ENCODE peak calls at places on chromosomes 1 and 21, in four cellular contexts. One of them, this sample, is unnamed.

GRCh38 chr1:111742938-111743549 is 3.8 kb upstream of the INKA2 start:
- DNase-seq in AG09319: no peak
- DNase-seq in ureter: no peak
- DNase-seq in SHP77: no peak
- DNase-seq in this sample: no peak

GRCh38 chr1:152886090-152886489 is 8.0 kb downstream of the SMCP start:
- DNase-seq in AG09319: peak
- DNase-seq in ureter: no peak
- DNase-seq in SHP77: no peak
- DNase-seq in this sample: no peak

GRCh38 chr1:30412241-30413110 is 310.9 kb downstream of the MATN1 start:
- DNase-seq in AG09319: no peak
- DNase-seq in ureter: peak
- DNase-seq in SHP77: no peak
- DNase-seq in this sample: peak

GRCh38 chr1:246012271-246012854 is 494.7 kb downstream of the SMYD3 start:
- DNase-seq in AG09319: no peak
- DNase-seq in ureter: no peak
- DNase-seq in SHP77: peak
- DNase-seq in this sample: no peak

GRCh38 chr1:167136191-167136614 is 42.3 kb downstream of the STYXL2 start:
- DNase-seq in AG09319: no peak
- DNase-seq in ureter: no peak
- DNase-seq in SHP77: no peak
- DNase-seq in this sample: peak

GRCh38 chr1:62356257-62356835 is 37.1 kb upstream of the KANK4 start:
- DNase-seq in AG09319: peak
- DNase-seq in ureter: no peak
- DNase-seq in SHP77: peak
- DNase-seq in this sample: peak

GRCh38 chr1:58909162-58909560 is 125.3 kb upstream of the JUN start:
- DNase-seq in AG09319: no peak
- DNase-seq in ureter: no peak
- DNase-seq in SHP77: no peak
- DNase-seq in this sample: no peak

GRCh38 chr1:19654386-19654785 is 10.3 kb downstream of the NBL1 start:
- DNase-seq in AG09319: no peak
- DNase-seq in ureter: no peak
- DNase-seq in SHP77: no peak
- DNase-seq in this sample: no peak

GRCh38 chr1:41485605-41486004 is 1.1 kb upstream of the EDN2 start:
- DNase-seq in AG09319: no peak
- DNase-seq in ureter: no peak
- DNase-seq in SHP77: no peak
- DNase-seq in this sample: peak

GRCh38 chr1:37602750-37603694 is 7.3 kb upstream of the GNL2 start:
- DNase-seq in AG09319: no peak
- DNase-seq in ureter: no peak
- DNase-seq in SHP77: peak
- DNase-seq in this sample: peak

GRCh38 chr1:17923684-17924083 is 168.6 kb downstream of the ACTL8 start:
- DNase-seq in AG09319: no peak
- DNase-seq in ureter: no peak
- DNase-seq in SHP77: no peak
- DNase-seq in this sample: no peak

GRCh38 chr1:67376381-67376780 is 53.8 kb downstream of the SERBP1 start:
- DNase-seq in AG09319: no peak
- DNase-seq in ureter: no peak
- DNase-seq in SHP77: no peak
- DNase-seq in this sample: peak

GRCh38 chr21:46477765-46478164 is 19.1 kb downstream of the DIP2A start:
- DNase-seq in AG09319: no peak
- DNase-seq in ureter: no peak
- DNase-seq in SHP77: no peak
- DNase-seq in this sample: no peak

GRCh38 chr1:103569493-103569892 is 1.9 kb upstream of the AMY2B start:
- DNase-seq in AG09319: no peak
- DNase-seq in ureter: no peak
- DNase-seq in SHP77: no peak
- DNase-seq in this sample: no peak

GRCh38 chr1:214446772-214447556 is 104.4 kb downstream of the PTPN14 start:
- DNase-seq in AG09319: peak
- DNase-seq in ureter: no peak
- DNase-seq in SHP77: no peak
- DNase-seq in this sample: peak

GRCh38 chr1:205802060-205802459 is 10.9 kb downstream of the SLC41A1 start:
- DNase-seq in AG09319: no peak
- DNase-seq in ureter: no peak
- DNase-seq in SHP77: no peak
- DNase-seq in this sample: no peak

GRCh38 chr1:67716800-67717199 is 31.8 kb downstream of the GADD45A start:
- DNase-seq in AG09319: no peak
- DNase-seq in ureter: peak
- DNase-seq in SHP77: peak
- DNase-seq in this sample: no peak

GRCh38 chr1:218392717-218393116 is 47.6 kb downstream of the TGFB2 start:
- DNase-seq in AG09319: no peak
- DNase-seq in ureter: no peak
- DNase-seq in SHP77: no peak
- DNase-seq in this sample: no peak

GRCh38 chr1:111241797-111242196 is 14.3 kb downstream of the CHI3L2 start:
- DNase-seq in AG09319: no peak
- DNase-seq in ureter: no peak
- DNase-seq in SHP77: no peak
- DNase-seq in this sample: no peak

GRCh38 chr1:200464784-200465400 is 55.1 kb upstream of the ZNF281 start:
- DNase-seq in AG09319: no peak
- DNase-seq in ureter: no peak
- DNase-seq in SHP77: no peak
- DNase-seq in this sample: no peak

GRCh38 chr1:187408217-187409004 is 579.7 kb downstream of the PLA2G4A start:
- DNase-seq in AG09319: no peak
- DNase-seq in ureter: no peak
- DNase-seq in SHP77: no peak
- DNase-seq in this sample: no peak

GRCh38 chr1:37474697-37475379 is 458 bp downstream of the ZC3H12A start:
- DNase-seq in AG09319: no peak
- DNase-seq in ureter: peak
- DNase-seq in SHP77: no peak
- DNase-seq in this sample: peak

GRCh38 chr1:171935664-171936063 is 94.4 kb downstream of the DNM3 start:
- DNase-seq in AG09319: no peak
- DNase-seq in ureter: no peak
- DNase-seq in SHP77: no peak
- DNase-seq in this sample: peak

GRCh38 chr1:53562256-53562982 is 103.2 kb downstream of the DMRTB1 start:
- DNase-seq in AG09319: no peak
- DNase-seq in ureter: no peak
- DNase-seq in SHP77: no peak
- DNase-seq in this sample: no peak

GRCh38 chr1:83530506-83530905 is 468.4 kb downstream of the TTLL7 start:
- DNase-seq in AG09319: no peak
- DNase-seq in ureter: no peak
- DNase-seq in SHP77: no peak
- DNase-seq in this sample: no peak

GRCh38 chr1:30101477-30102227 is 621.7 kb downstream of the MATN1 start:
- DNase-seq in AG09319: no peak
- DNase-seq in ureter: no peak
- DNase-seq in SHP77: no peak
- DNase-seq in this sample: no peak

GRCh38 chr1:109134423-109134822 is 20.5 kb downstream of the ELAPOR1 start:
- DNase-seq in AG09319: no peak
- DNase-seq in ureter: no peak
- DNase-seq in SHP77: no peak
- DNase-seq in this sample: no peak

GRCh38 chr1:15152318-15153183 is 996 bp upstream of the TMEM51 start:
- DNase-seq in AG09319: peak
- DNase-seq in ureter: peak
- DNase-seq in SHP77: peak
- DNase-seq in this sample: peak

GRCh38 chr1:14263207-14263606 is 335.3 kb upstream of the KAZN start:
- DNase-seq in AG09319: no peak
- DNase-seq in ureter: no peak
- DNase-seq in SHP77: no peak
- DNase-seq in this sample: no peak

GRCh38 chr1:17881761-17882160 is 126.6 kb downstream of the ACTL8 start:
- DNase-seq in AG09319: no peak
- DNase-seq in ureter: no peak
- DNase-seq in SHP77: no peak
- DNase-seq in this sample: no peak

GRCh38 chr1:119978018-119978505 is 81.7 kb upstream of the ADAM30 start:
- DNase-seq in AG09319: peak
- DNase-seq in ureter: no peak
- DNase-seq in SHP77: no peak
- DNase-seq in this sample: no peak

GRCh38 chr1:24503003-24503751 is 541 bp downstream of the RCAN3 start:
- DNase-seq in AG09319: no peak
- DNase-seq in ureter: peak
- DNase-seq in SHP77: no peak
- DNase-seq in this sample: no peak

GRCh38 chr1:93537924-93538323 is 90.0 kb downstream of the FNBP1L start:
- DNase-seq in AG09319: no peak
- DNase-seq in ureter: no peak
- DNase-seq in SHP77: no peak
- DNase-seq in this sample: no peak

GRCh38 chr1:94481473-94481933 is 60.1 kb downstream of the F3 start:
- DNase-seq in AG09319: peak
- DNase-seq in ureter: peak
- DNase-seq in SHP77: peak
- DNase-seq in this sample: peak

This sample was measured in SJCRH30.